ENCODE peak calls at places on chromosome 7, in seven cellular contexts. Y is mesothelial cell of epicardium, M is tibial nerve, U is thoracic aorta, X is astrocyte of the spinal cord, J is tibial artery, O is NB4. R is an unnamed sample.

GRCh38 chr7:91247497-91247896 is 16.7 kb upstream of the FZD1 start:
- DNase-seq in M (no peak), O (no peak), J (no peak), U (no peak), Y (no peak), X (no peak), R (no peak)

GRCh38 chr7:39386718-39387117 is 179.5 kb upstream of the YAE1 start:
- DNase-seq in U (no peak), Y (no peak), X (no peak), O (peak; percentile 11), J (no peak), M (no peak), R (no peak)

GRCh38 chr7:148014473-148014872 is 576.1 kb upstream of the C7orf33 start:
- DNase-seq in J (no peak), X (no peak), M (no peak), U (no peak), O (no peak), Y (no peak), R (no peak)

GRCh38 chr7:123533929-123534382 is 439 bp downstream of the IQUB start:
- DNase-seq in M (no peak), U (no peak), X (no peak), J (no peak), O (no peak), Y (no peak), R (no peak)

GRCh38 chr7:5230272-5231067 is 40.4 kb downstream of the WIPI2 start:
- DNase-seq in X (no peak), J (no peak), U (no peak), O (no peak), Y (no peak), M (no peak), R (no peak)

GRCh38 chr7:101108961-101109360 is 17.9 kb upstream of the SERPINE1 start:
- DNase-seq in X (no peak), O (no peak), U (no peak), M (no peak), Y (no peak), J (no peak), R (no peak)

GRCh38 chr7:7271094-7271874 is 88.9 kb downstream of the C1GALT1 start:
- DNase-seq in U (no peak), X (peak; percentile 17), M (no peak), O (peak; percentile 77), Y (no peak), J (no peak), R (no peak)

GRCh38 chr7:157691521-157692155 is 354.8 kb downstream of the DNAJB6 start:
- DNase-seq in M (peak; percentile 7), Y (no peak), O (peak; percentile 39), J (no peak), U (no peak), X (no peak), R (no peak)

GRCh38 chr7:23928391-23928790 is 218.4 kb downstream of the STK31 start:
- DNase-seq in M (no peak), O (no peak), X (no peak), J (no peak), Y (no peak), U (no peak), R (no peak)

GRCh38 chr7:36115448-36116321 is 37.4 kb upstream of the EEPD1 start:
- DNase-seq in X (peak; percentile 96), U (peak; percentile 72), J (peak; percentile 75), Y (peak; percentile 79), M (no peak), O (peak; percentile 90), R (peak; percentile 24)

GRCh38 chr7:38107486-38107893 is 70.6 kb upstream of the STARD3NL start:
- DNase-seq in Y (peak; percentile 72), X (peak; percentile 63), J (peak; percentile 55), M (peak; percentile 59), U (no peak), O (peak; percentile 81), R (peak; percentile 55)

GRCh38 chr7:136976504-136977251 is 108.2 kb downstream of the CHRM2 start:
- DNase-seq in O (no peak), Y (no peak), M (no peak), X (no peak), U (no peak), J (no peak), R (no peak)

GRCh38 chr7:75971961-75972763 is 22.2 kb downstream of the TMEM120A start:
- DNase-seq in Y (no peak), J (peak; percentile 65), O (peak; percentile 86), U (no peak), X (no peak), M (no peak), R (no peak)
- TF ChIP-seq CTCF in Y (no peak), J (no peak), O (peak; percentile 29), U (no peak), X (peak; percentile 16), M (no peak), R (no peak)

GRCh38 chr7:50978633-50979215 is 196.0 kb upstream of the GRB10 start:
- DNase-seq in M (no peak), U (no peak), Y (no peak), X (peak; percentile 62), J (no peak), O (peak; percentile 20), R (no peak)

GRCh38 chr7:50981743-50982142 is 199.0 kb upstream of the GRB10 start:
- DNase-seq in U (no peak), J (no peak), X (no peak), O (peak; percentile 9), M (no peak), Y (no peak), R (no peak)

GRCh38 chr7:50988465-50988864 is 205.8 kb upstream of the GRB10 start:
- DNase-seq in O (no peak), Y (no peak), X (no peak), M (no peak), J (no peak), U (no peak), R (no peak)

GRCh38 chr7:50982626-50983025 is 199.9 kb upstream of the GRB10 start:
- DNase-seq in M (no peak), O (peak; percentile 22), J (no peak), X (no peak), U (no peak), Y (no peak), R (no peak)
- TF ChIP-seq CTCF in M (no peak), O (peak; percentile 33), J (no peak), X (peak; percentile 22), U (no peak), Y (no peak), R (no peak)

GRCh38 chr7:99558306-99559275 is at the start of gene ZNF655:
- DNase-seq in X (peak; percentile 92), Y (peak; percentile 96), J (peak; percentile 93), O (peak; percentile 98), M (peak; percentile 83), U (peak; percentile 80), R (peak; percentile 87)
- TF ChIP-seq CTCF in X (no peak), Y (no peak), J (no peak), O (no peak), M (no peak), U (no peak), R (no peak)

DNA sequence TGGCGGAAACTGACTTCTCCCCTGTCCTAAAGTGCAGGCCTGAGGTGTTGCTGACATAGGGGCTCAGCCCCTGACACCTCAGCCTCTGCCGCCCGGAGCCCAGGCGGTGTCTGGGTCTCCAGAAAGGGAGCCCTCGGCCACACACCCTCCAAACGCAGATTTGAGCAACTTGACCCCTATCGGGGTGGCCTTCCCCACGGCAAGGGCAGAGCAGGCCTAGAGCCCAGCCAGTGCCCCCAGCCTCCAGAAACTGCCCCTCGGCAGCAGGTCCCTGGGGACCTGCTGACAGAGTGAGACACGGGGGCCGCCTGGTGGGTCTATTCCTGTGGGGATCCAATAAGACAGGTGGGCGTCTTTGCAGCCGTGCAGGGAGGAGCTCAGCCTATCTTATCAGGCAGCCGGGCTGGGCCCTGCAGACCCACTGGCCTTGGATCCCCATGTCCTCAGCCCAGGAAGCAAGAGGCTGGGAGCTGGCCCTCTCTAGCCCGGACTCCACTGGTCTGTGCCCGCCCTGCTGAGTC is 11.0 kb downstream of the TMEM184A start:
- DNase-seq in Y (no peak), U (no peak), J (no peak), M (no peak), O (no peak), X (no peak), R (no peak)
- TF ChIP-seq CTCF in Y (no peak), U (no peak), J (no peak), M (no peak), O (no peak), X (no peak), R (no peak)

DNA sequence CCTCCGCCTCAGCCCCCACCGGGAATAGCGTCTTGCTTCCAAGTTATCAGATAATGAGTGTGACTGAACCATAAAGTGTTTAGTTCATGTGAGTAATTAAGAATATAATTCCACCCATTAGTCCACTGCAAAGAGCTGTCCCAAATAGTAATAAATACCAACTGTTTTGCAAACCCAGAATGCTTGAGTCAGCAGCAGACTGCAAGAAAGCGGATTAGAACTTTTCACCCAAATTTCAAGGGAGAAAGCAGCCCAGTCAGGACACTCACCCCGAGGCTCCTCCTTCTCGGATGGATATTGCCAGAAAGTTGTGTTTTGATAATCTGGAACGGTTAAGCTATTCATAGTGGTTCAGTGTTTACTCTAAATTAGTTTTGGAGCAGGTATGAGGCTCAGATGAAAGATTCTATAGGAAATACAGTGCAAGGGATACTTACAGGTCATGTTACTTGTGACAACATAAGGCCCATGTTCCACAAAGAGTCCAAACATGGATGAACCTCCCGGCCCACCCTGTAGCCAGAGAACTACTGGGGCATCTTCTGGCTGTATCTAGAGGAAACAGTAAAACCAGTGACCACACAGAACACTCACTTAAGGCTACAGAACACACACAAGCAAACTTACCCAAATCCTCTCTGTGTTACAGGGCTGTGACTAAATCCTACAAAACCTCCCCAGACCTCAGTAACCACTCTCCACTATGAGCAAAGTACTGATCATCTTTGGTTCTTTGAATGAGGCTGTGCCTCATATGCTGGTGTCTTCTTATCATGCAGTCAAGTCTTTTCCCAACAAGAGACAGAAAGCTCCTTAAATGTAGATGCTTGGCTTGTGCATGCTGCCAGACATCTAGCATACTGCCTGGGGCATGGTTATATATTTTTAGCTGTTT is 50.4 kb downstream of the CPVL start:
- DNase-seq in M (no peak), O (no peak), J (no peak), U (no peak), Y (no peak), X (no peak), R (no peak)
- TF ChIP-seq CTCF in M (no peak), O (no peak), J (no peak), U (no peak), Y (no peak), X (no peak), R (no peak)

DNA sequence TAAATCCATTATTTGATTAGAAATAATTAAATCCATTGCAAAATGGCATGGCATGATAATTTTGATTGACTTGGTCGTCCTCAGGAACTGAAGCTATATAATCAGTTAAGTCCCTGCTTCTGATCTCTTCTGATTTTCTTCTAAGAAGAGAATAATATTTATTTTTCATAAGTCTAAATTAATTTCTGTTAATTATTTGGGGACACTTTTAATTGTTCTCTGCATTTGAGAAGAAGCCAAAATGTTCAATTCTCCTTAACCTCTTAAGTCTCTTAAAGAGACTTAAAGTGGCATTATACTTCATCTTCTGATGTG is 67.2 kb downstream of the CAV1 start:
- DNase-seq in Y (no peak), M (no peak), O (no peak), X (no peak), J (no peak), U (no peak), R (no peak)
- TF ChIP-seq CTCF in Y (peak; percentile 51), M (no peak), O (no peak), X (no peak), J (no peak), U (no peak), R (peak; percentile 11)

GRCh38 chr7:88401009-88401623 is 94.4 kb upstream of the STEAP4 start:
- DNase-seq in X (no peak), Y (no peak), O (peak; percentile 49), M (no peak), J (no peak), U (no peak), R (no peak)
- TF ChIP-seq CTCF in X (peak; percentile 36), Y (no peak), O (peak; percentile 70), M (no peak), J (no peak), U (no peak), R (no peak)

GRCh38 chr7:80134536-80135305 is at the start of gene GNAI1:
- DNase-seq in O (peak; percentile 50), M (no peak), X (peak; percentile 75), U (no peak), J (peak; percentile 37), Y (peak; percentile 83), R (no peak)
- TF ChIP-seq CTCF in O (no peak), M (peak; percentile 34), X (peak; percentile 38), U (peak; percentile 8), J (peak; percentile 30), Y (no peak), R (no peak)

R was measured in CD4-positive, alpha-beta T cell.